ENCODE peak calls at places on chromosome 18, in five cellular contexts. E is A549, Z is K562, W is endothelial cell of umbilical vein, F is HepG2. O is an unnamed sample.

GRCh38 chr18:54672846-54673475 is 81.9 kb downstream of the DYNAP start:
- DNase-seq in E (no peak), Z (no peak), W (no peak), F (no peak), O (no peak)

GRCh38 chr18:78671551-78671950 is 308.1 kb upstream of the SALL3 start:
- DNase-seq in E (no peak), Z (no peak), W (no peak), F (no peak), O (no peak)

GRCh38 chr18:49031511-49032188 is 80.9 kb upstream of the SMAD7 start:
- DNase-seq in E (no peak), Z (no peak), W (no peak), F (no peak), O (no peak)

GRCh38 chr18:78554944-78555608 is 424.5 kb upstream of the SALL3 start:
- DNase-seq in E (no peak), Z (no peak), W (no peak), F (no peak), O (no peak)

GRCh38 chr18:75433098-75433497 is 5.6 kb upstream of the SMIM21 start:
- DNase-seq in E (no peak), Z (no peak), W (no peak), F (no peak), O (no peak)

GRCh38 chr18:63518178-63519012 is 23.8 kb upstream of the SERPINB12 start:
- DNase-seq in E (peak; percentile 12), Z (peak; percentile 36), W (peak; percentile 59), F (peak; percentile 75), O (peak; percentile 83)

GRCh38 chr18:9419956-9420631 is 55.2 kb upstream of the RALBP1 start:
- DNase-seq in E (no peak), Z (no peak), W (no peak), F (no peak), O (no peak)

GRCh38 chr18:47254341-47254939 is 3.0 kb upstream of the SKOR2 start:
- DNase-seq in E (no peak), Z (peak; percentile 16), W (peak; percentile 28), F (peak; percentile 18), O (peak; percentile 42)

GRCh38 chr18:55110436-55110835 is 151.2 kb upstream of the CCDC68 start:
- DNase-seq in E (no peak), Z (no peak), W (peak; percentile 73), F (no peak), O (no peak)

GRCh38 chr18:7084766-7085080 is 32.9 kb downstream of the LAMA1 start:
- DNase-seq in E (no peak), Z (no peak), W (no peak), F (no peak), O (no peak)

GRCh38 chr18:9178557-9178956 is 42.0 kb downstream of the ANKRD12 start:
- DNase-seq in E (no peak), Z (no peak), W (no peak), F (no peak), O (no peak)

GRCh38 chr18:59954746-59955145 is 55.0 kb downstream of the PMAIP1 start:
- DNase-seq in E (no peak), Z (no peak), W (no peak), F (peak; percentile 15), O (no peak)

GRCh38 chr18:60112369-60112768 is 212.6 kb downstream of the PMAIP1 start:
- DNase-seq in E (no peak), Z (no peak), W (no peak), F (no peak), O (no peak)

GRCh38 chr18:22844184-22844583 is 88.9 kb upstream of the RBBP8 start:
- DNase-seq in E (no peak), Z (no peak), W (no peak), F (no peak), O (no peak)

GRCh38 chr18:2406544-2406943 is 164.8 kb downstream of the METTL4 start:
- DNase-seq in E (no peak), Z (no peak), W (no peak), F (no peak), O (no peak)

GRCh38 chr18:50218432-50219197 is 23.7 kb upstream of the MYO5B start:
- DNase-seq in E (no peak), Z (no peak), W (peak; percentile 20), F (peak; percentile 45), O (peak; percentile 37)

GRCh38 chr18:49843131-49843530 is 29.8 kb upstream of the ACAA2 start:
- DNase-seq in E (no peak), Z (no peak), W (no peak), F (no peak), O (no peak)

GRCh38 chr18:45321520-45321919 is 293.8 kb upstream of the SLC14A2 start:
- DNase-seq in E (no peak), Z (no peak), W (no peak), F (no peak), O (no peak)

GRCh38 chr18:68679531-68679930 is 35.4 kb downstream of the TMX3 start:
- DNase-seq in E (no peak), Z (no peak), W (no peak), F (no peak), O (peak; percentile 7)

GRCh38 chr18:55500316-55501086 is 87.5 kb downstream of the TCF4 start:
- DNase-seq in E (no peak), Z (no peak), W (peak; percentile 92), F (no peak), O (no peak)

GRCh38 chr18:75482880-75483279 is 55.4 kb upstream of the SMIM21 start:
- DNase-seq in E (no peak), Z (no peak), W (no peak), F (no peak), O (no peak)

GRCh38 chr18:3088444-3088843 is 75.5 kb upstream of the LPIN2 start:
- DNase-seq in E (no peak), Z (no peak), W (peak; percentile 55), F (no peak), O (no peak)

GRCh38 chr18:3596324-3597158 is 146.6 kb downstream of the TGIF1 start:
- DNase-seq in E (no peak), Z (peak; percentile 81), W (peak; percentile 76), F (peak; percentile 88), O (peak; percentile 84)

GRCh38 chr18:28204154-28204553 is 27.2 kb upstream of the CDH2 start:
- DNase-seq in E (no peak), Z (no peak), W (peak; percentile 83), F (no peak), O (no peak)

GRCh38 chr18:61201516-61201915 is 131.7 kb upstream of the CDH20 start:
- DNase-seq in E (no peak), Z (no peak), W (no peak), F (no peak), O (no peak)

GRCh38 chr18:41751161-41751560 is 203.9 kb upstream of the PIK3C3 start:
- DNase-seq in E (no peak), Z (no peak), W (no peak), F (no peak), O (no peak)

GRCh38 chr18:79169958-79170555 is 100.9 kb downstream of the ATP9B start:
- DNase-seq in E (no peak), Z (no peak), W (peak; percentile 48), F (peak; percentile 10), O (peak; percentile 81)

GRCh38 chr18:49529596-49529995 is 32.3 kb upstream of the LIPG start:
- DNase-seq in E (no peak), Z (no peak), W (no peak), F (no peak), O (no peak)

GRCh38 chr18:80026363-80026762 is 7.9 kb upstream of the RBFA start:
- DNase-seq in E (no peak), Z (no peak), W (no peak), F (no peak), O (no peak)

GRCh38 chr18:79681484-79682387 is 2.1 kb downstream of the CTDP1 start:
- DNase-seq in E (no peak), Z (no peak), W (no peak), F (no peak), O (peak; percentile 90)

GRCh38 chr18:36947820-36948348 is 119.0 kb downstream of the KIAA1328 start:
- DNase-seq in E (no peak), Z (no peak), W (no peak), F (no peak), O (no peak)

GRCh38 chr18:7980136-7980535 is 413.0 kb downstream of the PTPRM start:
- DNase-seq in E (no peak), Z (no peak), W (no peak), F (peak; percentile 5), O (peak; percentile 38)

GRCh38 chr18:14943486-14943885 is 195.5 kb downstream of the ANKRD30B start:
- DNase-seq in E (no peak), Z (no peak), W (no peak), F (no peak), O (no peak)
- TF ChIP-seq CTCF in E (no peak), Z (no peak), W (no peak), F (no peak), O (no peak)

GRCh38 chr18:52228158-52228557 is 111.8 kb upstream of the DCC start:
- DNase-seq in E (no peak), Z (no peak), W (no peak), F (no peak), O (no peak)
- H3K4me3 ChIP-seq in E (no peak overlapping the region), Z (no peak overlapping the region), W (no peak overlapping the region), F (no peak overlapping the region), O (no peak overlapping the region)

GRCh38 chr18:57889841-57890240 is 86.7 kb upstream of the ATP8B1 start:
- DNase-seq in E (no peak), Z (no peak), W (no peak), F (no peak), O (no peak)
- TF ChIP-seq MYC in E (no peak), Z (no peak), W (no peak), F (no peak), O (no peak)

GRCh38 chr18:32899819-32900218 is 127.0 kb upstream of the KLHL14 start:
- DNase-seq in E (no peak), Z (no peak), W (peak; percentile 31), F (peak; percentile 19), O (peak; percentile 6)
- TF ChIP-seq CTCF in E (no peak), Z (no peak), W (no peak), F (peak; percentile 44), O (peak; percentile 15)